ENCODE peak calls at places on chromosomes 3 and 15, in five cellular contexts. U, Y, T, S and K are unnamed samples.

GRCh38 chr15:36954486-36954885 is 145.9 kb downstream of the MEIS2 start:
- DNase-seq in U (peak), Y (no peak), S (no peak), T (no peak), K (peak)

GRCh38 chr3:192515661-192516040 is 211.7 kb downstream of the FGF12 start:
- DNase-seq in Y (no peak), U (no peak), T (no peak), S (no peak), K (no peak)

GRCh38 chr3:89364309-89364708 is 256.9 kb downstream of the EPHA3 start:
- DNase-seq in T (no peak), Y (no peak), S (no peak), U (no peak), K (no peak)

GRCh38 chr3:5140230-5140621 is 18.1 kb downstream of the ARL8B start:
- DNase-seq in Y (no peak), U (no peak), T (no peak), S (no peak), K (no peak)

GRCh38 chr3:132615911-132616310 is 18.8 kb downstream of the ACKR4 start:
- DNase-seq in U (no peak), Y (no peak), S (no peak), T (no peak), K (peak)

GRCh38 chr3:25427155-25428002 is 684 bp upstream of the RARB start:
- DNase-seq in Y (peak), T (no peak), U (peak), S (no peak), K (peak)

GRCh38 chr3:100110101-100110500 is 4.2 kb downstream of the FILIP1L start:
- DNase-seq in Y (no peak), U (no peak), S (no peak), T (no peak), K (no peak)

GRCh38 chr3:155035553-155035952 is 44.6 kb upstream of the MME start:
- DNase-seq in T (no peak), Y (no peak), U (no peak), S (no peak), K (no peak)

GRCh38 chr3:121894191-121894990 is at the start of gene SLC15A2:
- DNase-seq in S (no peak), U (no peak), T (no peak), Y (no peak), K (no peak)

GRCh38 chr3:126465928-126466564 is 9.6 kb downstream of the ZXDC start:
- DNase-seq in T (no peak), S (no peak), U (no peak), Y (no peak), K (no peak)

GRCh38 chr3:37899711-37900306 is 38.1 kb downstream of the CTDSPL start:
- DNase-seq in S (no peak), Y (no peak), U (no peak), T (no peak), K (no peak)

GRCh38 chr15:64151727-64152506 is at the start of gene SNX22:
- DNase-seq in Y (peak), U (peak), T (no peak), S (no peak), K (no peak)

GRCh38 chr3:138941259-138941885 is 5.6 kb downstream of the FOXL2 start:
- DNase-seq in S (no peak), U (peak), Y (no peak), T (peak), K (peak)

GRCh38 chr15:83248151-83248851 is 36.2 kb downstream of the BNC1 start:
- DNase-seq in T (peak), Y (peak), U (peak), S (no peak), K (peak)

GRCh38 chr15:81054236-81054635 is 53.5 kb downstream of the TLNRD1 start:
- DNase-seq in Y (no peak), U (no peak), T (no peak), S (no peak), K (peak)

GRCh38 chr15:71115567-71116351 is 488 bp downstream of the THSD4 start:
- DNase-seq in T (peak), S (no peak), Y (peak), U (peak), K (no peak)

GRCh38 chr15:94070341-94071275 is 160.8 kb upstream of the MCTP2 start:
- DNase-seq in T (peak), S (no peak), U (peak), Y (peak), K (peak)

GRCh38 chr3:51955893-51956770 is 951 bp downstream of the GPR62 start:
- DNase-seq in U (no peak), S (no peak), T (peak), Y (peak), K (peak)

GRCh38 chr3:51110586-51110985 is 274.5 kb upstream of the MANF start:
- DNase-seq in S (no peak), Y (no peak), U (no peak), T (no peak), K (no peak)

GRCh38 chr3:47469616-47470015 is 6.1 kb downstream of the SCAP start:
- DNase-seq in T (no peak), Y (no peak), S (no peak), U (no peak), K (peak)

GRCh38 chr15:40049076-40049475 is 10.1 kb upstream of the SRP14 start:
- DNase-seq in U (no peak), S (no peak), Y (no peak), T (no peak), K (no peak)

GRCh38 chr3:72247645-72248388 is 462.9 kb upstream of the PROK2 start:
- DNase-seq in Y (no peak), T (no peak), S (no peak), U (no peak), K (no peak)

GRCh38 chr15:52326758-52327157 is 31.2 kb upstream of the MYO5C start:
- DNase-seq in S (no peak), T (no peak), U (peak), Y (peak), K (no peak)